ENCODE peak calls at places on chromosomes 11 and 22, in seven cellular contexts. J is H9, M is IMR-90, L is neuronal stem cell, D is mesendoderm, H is mesenchymal stem cell, R is H1. Y is an unnamed sample.

GRCh38 chr11:65014146-65014960 is at the start of gene ARL2:
- DNase-seq in R (peak; percentile 94), H (no peak), M (no peak), L (no peak), J (peak; percentile 42), D (no peak), Y (peak; percentile 15)

GRCh38 chr22:40603088-40603605 is 33.4 kb downstream of the MRTFA start:
- DNase-seq in R (no peak), J (no peak), H (peak; percentile 77), D (no peak), M (peak; percentile 78), L (no peak), Y (peak; percentile 20)

GRCh38 chr11:64036081-64037026 is 623 bp downstream of the FLRT1 start:
- DNase-seq in H (peak; percentile 54), D (no peak), M (peak; percentile 35), J (no peak), L (no peak), R (no peak), Y (peak; percentile 14)

GRCh38 chr11:70434813-70435300 is 36.5 kb downstream of the CTTN start:
- DNase-seq in J (no peak), R (no peak), M (no peak), D (no peak), L (no peak), H (no peak), Y (no peak)

GRCh38 chr11:62295504-62295903 is 3.4 kb downstream of the SCGB1D4 start:
- DNase-seq in R (no peak), D (peak; percentile 51), M (peak; percentile 30), L (peak; percentile 35), J (peak; percentile 51), H (peak; percentile 25), Y (peak; percentile 39)

GRCh38 chr11:112318193-112318592 is 57.5 kb upstream of the PLET1 start:
- DNase-seq in D (no peak), L (no peak), H (peak; percentile 88), R (no peak), J (no peak), M (peak; percentile 96), Y (no peak)

GRCh38 chr11:65856689-65857499 is 1.1 kb downstream of the CFL1 start:
- DNase-seq in D (peak; percentile 76), R (peak; percentile 84), L (peak; percentile 50), M (peak; percentile 52), H (peak; percentile 69), J (peak; percentile 75), Y (peak; percentile 85)

GRCh38 chr22:40247976-40248375 is 70.3 kb downstream of the TNRC6B start:
- DNase-seq in J (no peak), D (no peak), H (no peak), L (no peak), R (no peak), M (no peak), Y (no peak)

GRCh38 chr22:50703726-50704509 is 31.3 kb downstream of the SHANK3 start:
- DNase-seq in M (no peak), H (no peak), J (no peak), R (no peak), D (no peak), L (no peak), Y (no peak)

GRCh38 chr22:41030891-41031290 is 61.5 kb upstream of the EP300 start:
- DNase-seq in R (no peak), J (no peak), M (peak; percentile 63), H (no peak), D (no peak), L (no peak), Y (no peak)

GRCh38 chr11:81869337-81870065 is 864.2 kb downstream of the FAM181B start:
- DNase-seq in M (no peak), H (no peak), D (no peak), L (no peak), J (no peak), R (no peak), Y (no peak)

GRCh38 chr22:33476206-33476605 is 418.0 kb upstream of the SYN3 start:
- DNase-seq in L (no peak), D (peak; percentile 35), R (no peak), H (peak; percentile 9), J (no peak), M (no peak), Y (no peak)

GRCh38 chr11:125499563-125499962 is 3.5 kb upstream of the FEZ1 start:
- DNase-seq in R (no peak), M (no peak), J (no peak), D (no peak), H (no peak), L (no peak), Y (peak; percentile 2)

GRCh38 chr11:125505518-125505917 is 9.5 kb upstream of the FEZ1 start:
- DNase-seq in D (peak; percentile 61), R (no peak), L (no peak), J (no peak), M (no peak), H (no peak), Y (no peak)

GRCh38 chr11:125502198-125502597 is 6.1 kb upstream of the FEZ1 start:
- DNase-seq in J (no peak), H (no peak), R (no peak), L (no peak), D (no peak), M (no peak), Y (no peak)

DNA sequence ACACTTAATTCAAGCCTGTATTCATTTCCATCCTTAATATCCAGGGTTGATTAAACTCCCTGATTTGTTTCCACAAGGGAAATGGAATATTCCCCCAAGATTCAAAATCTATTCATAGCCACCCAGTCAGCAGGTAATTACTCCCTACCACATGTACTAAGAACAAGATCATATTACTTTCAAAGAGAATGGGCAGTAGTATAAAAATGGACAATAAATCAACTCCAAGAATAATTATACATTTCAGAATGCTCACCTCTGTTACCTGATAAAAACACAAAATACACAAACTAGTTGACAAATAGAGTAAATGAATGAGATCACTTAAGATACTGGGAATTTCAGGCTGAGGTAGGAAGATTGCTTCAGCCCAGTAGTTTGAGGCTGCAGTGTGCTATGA is 8.5 kb upstream of the FEZ1 start:
- DNase-seq in L (no peak), R (no peak), H (no peak), J (no peak), D (no peak), M (no peak), Y (no peak)
- H2BK5ac ChIP-seq in L (no peak overlapping the region), R (no peak overlapping the region), H (no peak overlapping the region), J (no peak overlapping the region), D (no peak overlapping the region), M (no peak overlapping the region), Y (no peak overlapping the region)

GRCh38 chr11:2475151-2475918 is 30.5 kb downstream of the KCNQ1 start:
- DNase-seq in J (no peak), M (no peak), D (no peak), R (no peak), L (no peak), H (no peak), Y (no peak)

GRCh38 chr11:2473361-2474058 is 28.7 kb downstream of the KCNQ1 start:
- DNase-seq in M (no peak), L (no peak), D (no peak), J (peak; percentile 30), H (no peak), R (no peak), Y (no peak)

GRCh38 chr11:2472428-2473186 is 27.8 kb downstream of the KCNQ1 start:
- DNase-seq in J (no peak), H (no peak), L (no peak), D (no peak), R (no peak), M (no peak), Y (no peak)

GRCh38 chr11:2471804-2472096 is 26.9 kb downstream of the KCNQ1 start:
- DNase-seq in J (no peak), R (no peak), M (no peak), D (no peak), L (no peak), H (no peak), Y (no peak)

GRCh38 chr11:2474059-2474901 is 29.5 kb downstream of the KCNQ1 start:
- DNase-seq in H (no peak), R (no peak), M (no peak), L (no peak), J (no peak), D (no peak), Y (no peak)
- H3K27ac ChIP-seq in H (no peak overlapping the region), R (no peak overlapping the region), M (no peak overlapping the region), L (no peak overlapping the region), J (no peak overlapping the region), D (no peak overlapping the region), Y (no peak overlapping the region)

DNA sequence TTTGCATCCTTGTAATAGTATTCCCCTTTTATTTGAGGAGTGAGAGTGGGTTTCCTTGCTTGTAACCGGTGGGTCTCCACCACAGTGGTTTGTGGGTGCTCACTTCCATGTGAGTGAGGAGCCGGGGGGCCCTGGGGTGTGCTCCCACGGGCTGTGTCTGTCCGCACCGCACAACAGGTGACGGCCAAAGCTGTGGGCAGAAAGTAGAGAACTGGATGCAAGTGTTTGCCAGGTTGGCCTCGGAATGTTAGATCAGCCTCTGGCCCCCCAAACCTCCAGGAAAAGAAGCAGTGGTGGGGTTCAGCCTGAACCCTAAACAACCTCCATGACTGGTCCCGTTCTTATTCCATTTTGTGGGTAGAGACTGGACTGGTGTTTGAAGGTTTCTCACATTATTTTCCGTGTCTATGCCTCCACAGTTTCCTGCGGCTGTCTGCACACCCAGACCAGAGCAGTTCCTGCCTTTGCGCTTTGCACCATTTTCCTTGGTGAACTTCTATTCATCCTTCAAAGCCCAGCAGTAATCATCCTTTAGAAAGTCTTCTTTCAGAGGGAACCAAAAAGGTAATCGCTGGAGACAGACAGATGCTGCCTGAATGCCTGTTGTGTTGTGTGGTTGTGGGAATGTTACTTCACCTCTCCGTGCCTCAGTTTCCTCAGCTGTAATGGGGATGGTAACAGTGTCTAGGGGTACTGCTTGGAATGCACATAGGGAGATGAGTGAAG is 77.2 kb downstream of the MYEOV start:
- DNase-seq in D (no peak), J (peak; percentile 6), M (no peak), R (no peak), H (no peak), L (no peak), Y (no peak)
- H2BK5ac ChIP-seq in D (no peak overlapping the region), J (no peak overlapping the region), M (no peak overlapping the region), R (no peak overlapping the region), H (no peak overlapping the region), L (no peak overlapping the region), Y (no peak overlapping the region)

DNA sequence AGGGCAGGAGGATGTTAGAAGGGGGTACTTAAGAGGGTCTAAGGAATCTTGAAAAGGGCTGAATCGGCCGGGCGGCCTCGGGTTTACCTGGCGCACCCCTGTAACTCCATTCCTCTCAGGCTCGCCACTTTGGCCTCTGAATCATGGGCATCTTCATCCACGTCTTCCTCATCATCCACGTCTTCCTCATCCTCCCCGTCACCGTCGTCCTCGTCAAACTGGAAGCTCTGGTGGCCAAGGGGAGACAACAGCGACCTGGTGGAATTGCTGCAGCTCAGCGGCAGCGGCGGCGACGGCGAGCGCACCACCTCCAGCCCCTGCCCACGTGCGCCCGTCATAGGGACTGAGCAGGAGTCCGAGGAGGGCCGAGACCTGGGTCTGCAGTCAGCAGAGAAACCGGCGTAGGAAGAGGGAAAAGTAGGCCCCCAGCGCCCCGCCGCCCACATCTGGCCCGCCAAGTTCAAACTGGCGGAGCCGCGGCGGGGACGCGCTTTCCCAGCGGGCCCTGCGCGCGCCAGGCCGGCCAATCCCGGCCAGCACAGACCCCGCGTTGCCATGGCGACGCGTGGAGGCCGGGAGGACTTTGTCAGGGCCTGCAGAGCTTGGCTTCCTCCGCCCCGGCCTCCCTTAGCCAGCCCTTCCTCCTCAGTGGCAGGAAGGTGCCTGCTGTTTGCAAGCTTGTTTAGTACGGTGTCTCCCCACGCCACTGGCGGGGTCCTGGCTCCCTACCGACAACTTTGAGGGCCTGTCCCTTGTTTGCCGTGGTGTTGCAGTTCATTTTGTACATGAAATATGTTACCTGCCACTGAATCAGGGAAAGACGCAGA is at the start of gene CCDC34:
- DNase-seq in R (peak; percentile 91), H (peak; percentile 93), M (peak; percentile 90), L (peak; percentile 93), D (peak; percentile 98), J (peak; percentile 96), Y (peak; percentile 89)
- H3K27ac ChIP-seq in R (peak within 1 kb of the TSS; percentile 54), H (peak within 1 kb of the TSS; percentile 44), M (peak within 1 kb of the TSS; percentile 85), L (peak within 1 kb of the TSS; percentile 72), D (peak within 1 kb of the TSS; percentile 42), J (no peak within 1 kb of the TSS), Y (peak within 1 kb of the TSS; percentile 28)